ENCODE peak calls at places on chromosomes 7 and 10, in five cellular contexts. T is IMR-90, K is neural progenitor cell, Z is neuronal stem cell, F is H9. E is an unnamed sample. For H3K4me1, the result is how much of the 10 kb centered on the place peaks cover.

GRCh38 chr10:73889014-73889413 is 14.7 kb upstream of the CAMK2G start:
- DNase-seq in T (peak), K (no peak), Z (no peak), F (peak), E (peak)

GRCh38 chr10:104300736-104301292 is 31.8 kb downstream of the GSTO2 start:
- DNase-seq in T (peak), K (no peak), Z (no peak), F (no peak), E (peak)

GRCh38 chr10:82091413-82091812 is 216.4 kb downstream of the NRG3 start:
- DNase-seq in T (no peak), K (no peak), Z (no peak), F (no peak), E (no peak)

GRCh38 chr10:127347202-127347959 is 151.0 kb upstream of the INSYN2A start:
- DNase-seq in T (no peak), K (no peak), Z (no peak), F (peak), E (no peak)

GRCh38 chr10:22316286-22317120 is at the start of gene COMMD3:
- DNase-seq in T (peak), K (peak), Z (peak), F (peak), E (peak)

GRCh38 chr7:22375359-22376048 is 18.6 kb upstream of the RAPGEF5 start:
- DNase-seq in T (peak), K (no peak), Z (no peak), F (no peak), E (peak)

GRCh38 chr10:44935201-44935960 is 24.2 kb upstream of the RASSF4 start:
- DNase-seq in T (peak), K (no peak), Z (no peak), F (peak), E (peak)

GRCh38 chr10:16519908-16520861 is 1.5 kb downstream of the C1QL3 start:
- DNase-seq in T (no peak), K (peak), Z (no peak), F (peak), E (peak)

GRCh38 chr7:104142147-104142546 is 65.7 kb downstream of the ORC5 start:
- DNase-seq in T (no peak), K (no peak), Z (no peak), F (no peak), E (no peak)

GRCh38 chr7:155277385-155277994 is 20.2 kb upstream of the INSIG1 start:
- DNase-seq in T (no peak), K (no peak), Z (no peak), F (no peak), E (peak)

GRCh38 chr7:50734246-50734645 is 48.5 kb downstream of the GRB10 start:
- DNase-seq in T (no peak), K (no peak), Z (no peak), F (no peak), E (no peak)

GRCh38 chr10:100341953-100342626 is 4.9 kb upstream of the SCD start:
- DNase-seq in T (peak), K (peak), Z (peak), F (peak), E (peak)

GRCh38 chr7:82760092-82760491 is 316.5 kb upstream of the CACNA2D1 start:
- DNase-seq in T (peak), K (no peak), Z (no peak), F (no peak), E (no peak)

GRCh38 chr10:17340144-17340829 is 112.2 kb downstream of the VIM start:
- DNase-seq in T (no peak), K (no peak), Z (no peak), F (no peak), E (no peak)

GRCh38 chr10:6342091-6342490 is 139.4 kb downstream of the PFKFB3 start:
- DNase-seq in T (no peak), K (no peak), Z (no peak), F (no peak), E (peak)

GRCh38 chr10:83518779-83519178 is 620.5 kb upstream of the GHITM start:
- DNase-seq in T (no peak), K (no peak), Z (no peak), F (no peak), E (no peak)

GRCh38 chr7:143410523-143411004 is 1.9 kb upstream of the EPHA1 start:
- DNase-seq in T (peak), K (no peak), Z (no peak), F (peak), E (peak)

GRCh38 chr7:8435597-8436243 is 2.3 kb downstream of the NXPH1 start:
- DNase-seq in T (no peak), K (peak), Z (no peak), F (peak), E (no peak)

GRCh38 chr10:29377333-29377961 is 88.6 kb downstream of the LYZL1 start:
- DNase-seq in T (peak), K (peak), Z (no peak), F (no peak), E (peak)

GRCh38 chr7:139041378-139042053 is 5.7 kb upstream of the ZC3HAV1L start:
- DNase-seq in T (no peak), K (no peak), Z (no peak), F (no peak), E (no peak)

GRCh38 chr7:7895754-7896153 is 72.8 kb upstream of the GLCCI1 start:
- DNase-seq in T (no peak), K (no peak), Z (no peak), F (no peak), E (no peak)

DNA sequence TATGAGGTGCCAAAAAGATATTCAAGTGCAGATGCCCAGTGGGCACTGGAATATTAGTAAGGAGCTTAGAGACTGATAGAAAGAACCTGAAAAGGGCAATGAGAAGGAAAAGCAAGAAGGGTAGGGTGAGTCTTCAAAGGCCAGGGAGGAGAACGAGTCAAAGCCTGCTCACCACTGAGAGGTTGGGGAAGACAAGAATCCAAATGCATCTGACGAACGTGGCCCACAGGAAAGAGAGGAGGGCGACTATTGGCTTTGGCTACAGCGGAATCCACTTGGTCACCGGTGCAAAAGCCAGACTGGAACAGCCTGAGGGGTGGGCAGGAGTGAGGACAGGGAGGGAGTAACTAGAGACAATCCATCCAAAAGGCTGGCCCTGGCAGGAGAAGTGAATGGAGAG is 216.7 kb upstream of the KLF14 start:
- DNase-seq in T (no peak), K (no peak), Z (no peak), F (no peak), E (no peak)
- H3K4me1 ChIP-seq in T (under half), K (under half), Z (under half), F (under half), E (under half)

GRCh38 chr10:123270806-123271205 is 116.6 kb downstream of the BUB3 start:
- DNase-seq in T (no peak), K (no peak), Z (no peak), F (no peak), E (no peak)
- H3K9ac ChIP-seq in T (no peak), K (no peak), Z (no peak), F (no peak), E (no peak)

DNA sequence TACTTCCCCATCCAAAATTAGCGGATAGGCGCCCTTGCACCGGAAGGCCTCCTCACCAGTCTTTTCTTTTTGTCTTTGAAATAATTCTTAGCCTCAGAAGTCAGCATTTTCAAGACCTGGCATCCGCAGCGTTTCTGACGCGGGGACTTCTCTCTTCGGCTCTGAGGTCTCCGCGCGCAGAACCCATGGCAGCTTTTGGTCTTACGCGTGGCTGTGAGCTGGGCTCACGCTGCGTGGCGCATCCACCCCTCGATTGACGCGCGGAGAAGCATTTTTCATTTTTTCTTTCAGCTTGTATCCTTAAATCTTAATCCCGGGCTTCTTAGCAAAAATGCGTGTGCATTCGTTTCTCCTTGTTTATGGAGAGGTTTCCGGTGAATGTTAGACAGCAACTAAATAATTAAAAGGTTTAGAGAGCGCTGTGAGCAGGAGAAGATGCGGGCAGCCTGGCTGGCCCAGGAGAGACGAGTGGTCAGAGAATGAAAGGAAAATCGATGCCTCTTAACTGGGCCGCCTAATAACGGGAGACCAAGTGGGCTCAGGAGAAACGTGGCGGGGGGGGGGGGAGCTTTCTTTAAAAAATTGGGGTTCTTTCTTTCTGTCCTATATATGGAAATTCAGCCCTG is 2.0 kb upstream of the GATA3 start:
- DNase-seq in T (no peak), K (peak), Z (peak), F (no peak), E (no peak)
- H3K4me1 ChIP-seq in T (under half), K (half or more), Z (under half), F (under half), E (under half)

GRCh38 chr7:84058311-84059076 is 136.1 kb downstream of the SEMA3A start:
- DNase-seq in T (peak), K (no peak), Z (no peak), F (no peak), E (peak)
- H3K9ac ChIP-seq in T (no peak), K (no peak), Z (no peak), F (no peak), E (no peak)

DNA sequence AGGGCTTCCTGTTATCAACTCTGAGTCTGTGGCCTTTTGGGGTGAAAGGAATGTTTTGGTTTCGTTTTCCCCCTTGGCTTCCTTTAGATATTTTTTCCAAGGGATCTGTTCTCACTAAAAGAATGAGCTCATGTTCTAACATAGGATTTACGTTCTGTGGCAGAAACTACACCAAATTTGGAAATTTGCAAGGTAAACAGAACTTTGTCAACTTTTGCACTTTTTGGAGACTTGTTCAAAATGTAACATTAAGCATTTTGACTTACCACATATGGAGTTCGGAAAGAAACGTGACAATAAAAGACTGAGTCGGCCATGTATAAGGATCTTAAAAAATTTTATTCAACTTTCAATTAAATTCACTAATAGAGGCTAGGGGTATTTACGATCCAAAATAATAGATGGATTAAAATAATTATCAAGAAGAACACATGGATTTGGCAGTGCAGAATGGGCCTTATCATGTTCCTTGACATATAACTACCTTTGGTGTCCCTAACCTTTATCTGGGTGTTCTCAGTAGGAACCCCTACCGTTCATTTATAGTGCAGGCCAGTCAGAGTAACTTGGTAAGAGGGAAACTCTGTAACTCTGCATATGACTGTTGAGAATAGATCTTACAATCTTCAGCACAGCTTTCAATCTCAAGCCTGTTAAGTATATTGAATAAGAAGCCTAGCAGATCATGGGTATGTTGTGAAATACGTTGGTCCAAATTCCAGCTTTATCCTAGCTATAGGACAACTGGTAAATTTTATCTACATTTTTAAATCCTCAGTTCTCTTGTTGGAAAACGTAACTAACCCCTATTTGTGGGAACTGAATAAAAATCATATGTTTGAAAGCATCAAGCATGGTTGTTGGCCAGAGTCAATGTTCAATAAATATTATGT is 11.8 kb downstream of the CPED1 start:
- DNase-seq in T (peak), K (no peak), Z (no peak), F (no peak), E (peak)
- H3K4me1 ChIP-seq in T (under half), K (under half), Z (under half), F (under half), E (under half)

GRCh38 chr7:106064329-106064728 is 47.8 kb downstream of the SYPL1 start:
- DNase-seq in T (no peak), K (no peak), Z (no peak), F (no peak), E (no peak)
- H3K9ac ChIP-seq in T (no peak), K (no peak), Z (no peak), F (no peak), E (no peak)

GRCh38 chr10:35351021-35351420 is 14.7 kb downstream of the CCNY start:
- DNase-seq in T (peak), K (no peak), Z (no peak), F (no peak), E (no peak)

GRCh38 chr10:35352508-35352907 is 16.2 kb downstream of the CCNY start:
- DNase-seq in T (no peak), K (no peak), Z (no peak), F (no peak), E (no peak)

GRCh38 chr10:35353805-35354204 is 17.5 kb downstream of the CCNY start:
- DNase-seq in T (no peak), K (no peak), Z (no peak), F (no peak), E (peak)

GRCh38 chr10:35353399-35353798 is 17.1 kb downstream of the CCNY start:
- DNase-seq in T (no peak), K (no peak), Z (no peak), F (no peak), E (no peak)

DNA sequence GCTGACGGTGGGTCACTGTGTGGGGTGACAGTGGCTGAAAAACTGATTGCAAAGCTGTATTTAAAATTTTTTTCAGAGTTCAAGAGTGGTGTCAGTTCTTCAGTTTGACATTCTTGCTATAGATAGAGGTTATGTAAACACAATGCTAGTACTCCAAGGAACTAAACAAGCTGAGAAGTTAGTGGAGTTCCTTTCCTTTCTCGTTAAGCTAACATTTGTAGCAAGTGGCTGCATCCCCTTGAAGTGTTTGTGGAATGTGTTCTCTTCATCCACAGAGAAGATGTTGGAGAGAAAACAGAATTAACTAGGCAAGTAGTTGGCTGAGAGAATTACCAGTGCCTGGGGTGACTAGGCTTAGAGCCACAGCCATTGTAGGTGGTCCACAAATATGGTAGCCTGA is 15.8 kb downstream of the CCNY start:
- DNase-seq in T (no peak), K (no peak), Z (no peak), F (no peak), E (no peak)
- H3K4me1 ChIP-seq in T (under half), K (under half), Z (under half), F (under half), E (under half)

DNA sequence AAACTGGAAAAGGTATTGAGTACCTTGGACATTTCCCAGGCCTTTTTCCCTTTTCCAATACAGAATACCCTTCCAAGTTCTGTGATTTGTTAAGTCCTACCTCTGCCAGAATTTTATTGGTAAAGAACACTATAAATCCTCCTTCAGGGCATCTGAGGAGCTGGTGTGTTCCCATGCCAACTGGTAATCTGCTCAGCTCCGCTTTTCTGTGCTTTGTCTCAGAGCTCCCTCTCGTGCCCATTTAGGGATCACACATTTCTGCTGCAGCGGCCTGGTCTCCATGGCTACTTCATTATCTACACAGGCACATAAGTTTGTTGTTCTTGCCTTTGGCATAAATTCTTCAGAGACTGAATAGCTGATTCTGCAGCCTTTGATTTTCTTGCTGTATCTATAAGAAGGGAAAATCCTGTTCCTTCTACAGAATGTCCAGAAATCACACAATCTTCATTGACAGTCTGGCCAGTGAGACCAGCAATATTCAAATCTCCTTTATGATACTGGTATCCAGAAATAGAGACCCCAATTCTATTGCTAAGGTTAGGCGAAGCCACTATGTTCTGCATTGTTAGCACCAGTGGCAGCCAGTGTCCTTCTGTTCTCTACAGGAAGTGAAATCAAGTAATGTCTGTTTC is 52.0 kb downstream of the DENND11 start:
- DNase-seq in T (peak), K (peak), Z (peak), F (peak), E (peak)
- H3K9ac ChIP-seq in T (no peak), K (no peak), Z (no peak), F (no peak), E (no peak)

GRCh38 chr10:79071535-79071923 is 2.8 kb downstream of the ZMIZ1 start:
- DNase-seq in T (no peak), K (no peak), Z (peak), F (no peak), E (no peak)
- H3K4me1 ChIP-seq in T (under half), K (under half), Z (half or more), F (under half), E (under half)

E was measured in GM23248.